ENCODE peak calls at places on chromosomes 1 and 21, in ten cellular contexts. One of them, this sample, is unnamed.

GRCh38 chr1:187685338-187685737 is 856.6 kb downstream of the PLA2G4A start:
- DNase-seq in activated T-cell treated with anti-CD3 and anti-CD28 coated beads, Interleukin-2, amount 50 U/mL, for 72 hours: no peak
- DNase-seq in pancreas: no peak
- DNase-seq in iris pigment epithelial cell: peak
- DNase-seq in brain microvascular endothelial cell: peak
- DNase-seq in fibroblast of the conjunctiva: peak
- DNase-seq in AG20443: no peak
- DNase-seq in NCI-H1417: no peak
- DNase-seq in CD8-positive, alpha-beta memory T cell: no peak
- DNase-seq in NCI-H524: no peak
- DNase-seq in this sample: no peak

GRCh38 chr1:72202761-72203160 is 79.6 kb downstream of the NEGR1 start:
- DNase-seq in NCI-H1417: no peak
- DNase-seq in brain microvascular endothelial cell: no peak
- DNase-seq in AG20443: no peak
- DNase-seq in NCI-H524: no peak
- DNase-seq in CD8-positive, alpha-beta memory T cell: no peak
- DNase-seq in fibroblast of the conjunctiva: no peak
- DNase-seq in pancreas: no peak
- DNase-seq in iris pigment epithelial cell: peak
- DNase-seq in activated T-cell treated with anti-CD3 and anti-CD28 coated beads, Interleukin-2, amount 50 U/mL, for 72 hours: no peak
- DNase-seq in this sample: no peak

GRCh38 chr1:41580021-41580420 is 95.5 kb upstream of the EDN2 start:
- DNase-seq in NCI-H524: peak
- DNase-seq in fibroblast of the conjunctiva: no peak
- DNase-seq in AG20443: no peak
- DNase-seq in pancreas: no peak
- DNase-seq in CD8-positive, alpha-beta memory T cell: no peak
- DNase-seq in iris pigment epithelial cell: no peak
- DNase-seq in brain microvascular endothelial cell: no peak
- DNase-seq in NCI-H1417: no peak
- DNase-seq in activated T-cell treated with anti-CD3 and anti-CD28 coated beads, Interleukin-2, amount 50 U/mL, for 72 hours: no peak
- DNase-seq in this sample: no peak

GRCh38 chr1:101520302-101520701 is 283.5 kb downstream of the S1PR1 start:
- DNase-seq in AG20443: peak
- DNase-seq in NCI-H1417: peak
- DNase-seq in activated T-cell treated with anti-CD3 and anti-CD28 coated beads, Interleukin-2, amount 50 U/mL, for 72 hours: peak
- DNase-seq in NCI-H524: peak
- DNase-seq in fibroblast of the conjunctiva: peak
- DNase-seq in CD8-positive, alpha-beta memory T cell: peak
- DNase-seq in pancreas: no peak
- DNase-seq in iris pigment epithelial cell: peak
- DNase-seq in brain microvascular endothelial cell: peak
- DNase-seq in this sample: no peak

GRCh38 chr1:10733967-10734366 is 62.5 kb downstream of the CASZ1 start:
- DNase-seq in iris pigment epithelial cell: no peak
- DNase-seq in brain microvascular endothelial cell: no peak
- DNase-seq in fibroblast of the conjunctiva: no peak
- DNase-seq in pancreas: no peak
- DNase-seq in CD8-positive, alpha-beta memory T cell: no peak
- DNase-seq in NCI-H524: peak
- DNase-seq in NCI-H1417: peak
- DNase-seq in activated T-cell treated with anti-CD3 and anti-CD28 coated beads, Interleukin-2, amount 50 U/mL, for 72 hours: peak
- DNase-seq in AG20443: no peak
- DNase-seq in this sample: no peak

GRCh38 chr1:53047737-53048344 is 14.2 kb upstream of the PODN start:
- DNase-seq in NCI-H1417: peak
- DNase-seq in CD8-positive, alpha-beta memory T cell: no peak
- DNase-seq in brain microvascular endothelial cell: peak
- DNase-seq in pancreas: no peak
- DNase-seq in fibroblast of the conjunctiva: no peak
- DNase-seq in activated T-cell treated with anti-CD3 and anti-CD28 coated beads, Interleukin-2, amount 50 U/mL, for 72 hours: no peak
- DNase-seq in iris pigment epithelial cell: peak
- DNase-seq in AG20443: no peak
- DNase-seq in NCI-H524: no peak
- DNase-seq in this sample: no peak

GRCh38 chr1:43605761-43606160 is 44.2 kb upstream of the KDM4A start:
- DNase-seq in fibroblast of the conjunctiva: no peak
- DNase-seq in activated T-cell treated with anti-CD3 and anti-CD28 coated beads, Interleukin-2, amount 50 U/mL, for 72 hours: no peak
- DNase-seq in NCI-H524: no peak
- DNase-seq in iris pigment epithelial cell: peak
- DNase-seq in pancreas: no peak
- DNase-seq in NCI-H1417: no peak
- DNase-seq in CD8-positive, alpha-beta memory T cell: no peak
- DNase-seq in brain microvascular endothelial cell: no peak
- DNase-seq in AG20443: peak
- DNase-seq in this sample: no peak

GRCh38 chr1:155269381-155269780 is 3.9 kb downstream of the CLK2 start:
- DNase-seq in activated T-cell treated with anti-CD3 and anti-CD28 coated beads, Interleukin-2, amount 50 U/mL, for 72 hours: no peak
- DNase-seq in NCI-H1417: no peak
- DNase-seq in CD8-positive, alpha-beta memory T cell: no peak
- DNase-seq in AG20443: no peak
- DNase-seq in brain microvascular endothelial cell: no peak
- DNase-seq in fibroblast of the conjunctiva: no peak
- DNase-seq in NCI-H524: no peak
- DNase-seq in pancreas: no peak
- DNase-seq in iris pigment epithelial cell: no peak
- DNase-seq in this sample: no peak

GRCh38 chr1:76141898-76142297 is 67.4 kb downstream of the ST6GALNAC3 start:
- DNase-seq in iris pigment epithelial cell: no peak
- DNase-seq in activated T-cell treated with anti-CD3 and anti-CD28 coated beads, Interleukin-2, amount 50 U/mL, for 72 hours: no peak
- DNase-seq in NCI-H524: no peak
- DNase-seq in fibroblast of the conjunctiva: no peak
- DNase-seq in brain microvascular endothelial cell: no peak
- DNase-seq in pancreas: no peak
- DNase-seq in AG20443: no peak
- DNase-seq in NCI-H1417: no peak
- DNase-seq in CD8-positive, alpha-beta memory T cell: no peak
- DNase-seq in this sample: no peak

GRCh38 chr1:28591708-28592313 is at the start of gene RAB42:
- DNase-seq in NCI-H1417: no peak
- DNase-seq in activated T-cell treated with anti-CD3 and anti-CD28 coated beads, Interleukin-2, amount 50 U/mL, for 72 hours: peak
- DNase-seq in AG20443: peak
- DNase-seq in brain microvascular endothelial cell: no peak
- DNase-seq in iris pigment epithelial cell: no peak
- DNase-seq in NCI-H524: peak
- DNase-seq in pancreas: no peak
- DNase-seq in CD8-positive, alpha-beta memory T cell: no peak
- DNase-seq in fibroblast of the conjunctiva: no peak
- DNase-seq in this sample: peak

GRCh38 chr1:59856725-59857338 is 42.1 kb downstream of the HOOK1 start:
- DNase-seq in pancreas: peak
- DNase-seq in fibroblast of the conjunctiva: no peak
- DNase-seq in iris pigment epithelial cell: no peak
- DNase-seq in brain microvascular endothelial cell: no peak
- DNase-seq in AG20443: no peak
- DNase-seq in CD8-positive, alpha-beta memory T cell: no peak
- DNase-seq in NCI-H1417: no peak
- DNase-seq in NCI-H524: no peak
- DNase-seq in activated T-cell treated with anti-CD3 and anti-CD28 coated beads, Interleukin-2, amount 50 U/mL, for 72 hours: no peak
- DNase-seq in this sample: peak

GRCh38 chr1:39288735-39289465 is 84.4 kb downstream of the MACF1 start:
- DNase-seq in brain microvascular endothelial cell: peak
- DNase-seq in activated T-cell treated with anti-CD3 and anti-CD28 coated beads, Interleukin-2, amount 50 U/mL, for 72 hours: no peak
- DNase-seq in fibroblast of the conjunctiva: no peak
- DNase-seq in NCI-H1417: no peak
- DNase-seq in AG20443: no peak
- DNase-seq in NCI-H524: no peak
- DNase-seq in iris pigment epithelial cell: peak
- DNase-seq in CD8-positive, alpha-beta memory T cell: no peak
- DNase-seq in pancreas: no peak
- DNase-seq in this sample: no peak

GRCh38 chr1:168734271-168734670 is 5.3 kb upstream of the DPT start:
- DNase-seq in NCI-H1417: no peak
- DNase-seq in activated T-cell treated with anti-CD3 and anti-CD28 coated beads, Interleukin-2, amount 50 U/mL, for 72 hours: no peak
- DNase-seq in AG20443: no peak
- DNase-seq in NCI-H524: no peak
- DNase-seq in pancreas: no peak
- DNase-seq in iris pigment epithelial cell: no peak
- DNase-seq in fibroblast of the conjunctiva: no peak
- DNase-seq in brain microvascular endothelial cell: no peak
- DNase-seq in CD8-positive, alpha-beta memory T cell: no peak
- DNase-seq in this sample: peak

GRCh38 chr21:45420061-45420521 is 15.1 kb downstream of the COL18A1 start:
- DNase-seq in NCI-H524: no peak
- DNase-seq in activated T-cell treated with anti-CD3 and anti-CD28 coated beads, Interleukin-2, amount 50 U/mL, for 72 hours: no peak
- DNase-seq in iris pigment epithelial cell: no peak
- DNase-seq in CD8-positive, alpha-beta memory T cell: no peak
- DNase-seq in NCI-H1417: peak
- DNase-seq in pancreas: no peak
- DNase-seq in brain microvascular endothelial cell: no peak
- DNase-seq in fibroblast of the conjunctiva: no peak
- DNase-seq in AG20443: no peak
- DNase-seq in this sample: no peak

GRCh38 chr1:6911974-6912373 is 126.7 kb downstream of the CAMTA1 start:
- DNase-seq in NCI-H1417: no peak
- DNase-seq in NCI-H524: no peak
- DNase-seq in iris pigment epithelial cell: peak
- DNase-seq in CD8-positive, alpha-beta memory T cell: no peak
- DNase-seq in activated T-cell treated with anti-CD3 and anti-CD28 coated beads, Interleukin-2, amount 50 U/mL, for 72 hours: no peak
- DNase-seq in fibroblast of the conjunctiva: peak
- DNase-seq in pancreas: no peak
- DNase-seq in brain microvascular endothelial cell: no peak
- DNase-seq in AG20443: no peak
- DNase-seq in this sample: no peak

GRCh38 chr1:114470681-114471080 is 40.3 kb downstream of the TRIM33 start:
- DNase-seq in activated T-cell treated with anti-CD3 and anti-CD28 coated beads, Interleukin-2, amount 50 U/mL, for 72 hours: no peak
- DNase-seq in pancreas: no peak
- DNase-seq in AG20443: no peak
- DNase-seq in iris pigment epithelial cell: no peak
- DNase-seq in brain microvascular endothelial cell: no peak
- DNase-seq in fibroblast of the conjunctiva: no peak
- DNase-seq in CD8-positive, alpha-beta memory T cell: no peak
- DNase-seq in NCI-H524: no peak
- DNase-seq in NCI-H1417: no peak
- DNase-seq in this sample: no peak

GRCh38 chr1:96473791-96474452 is 247.7 kb upstream of the PTBP2 start:
- DNase-seq in AG20443: peak
- DNase-seq in fibroblast of the conjunctiva: no peak
- DNase-seq in NCI-H524: no peak
- DNase-seq in NCI-H1417: no peak
- DNase-seq in CD8-positive, alpha-beta memory T cell: no peak
- DNase-seq in activated T-cell treated with anti-CD3 and anti-CD28 coated beads, Interleukin-2, amount 50 U/mL, for 72 hours: no peak
- DNase-seq in brain microvascular endothelial cell: peak
- DNase-seq in pancreas: no peak
- DNase-seq in iris pigment epithelial cell: peak
- DNase-seq in this sample: no peak

GRCh38 chr1:221097479-221098281 is 218.4 kb downstream of the HLX start:
- DNase-seq in pancreas: no peak
- DNase-seq in CD8-positive, alpha-beta memory T cell: no peak
- DNase-seq in iris pigment epithelial cell: peak
- DNase-seq in activated T-cell treated with anti-CD3 and anti-CD28 coated beads, Interleukin-2, amount 50 U/mL, for 72 hours: no peak
- DNase-seq in brain microvascular endothelial cell: peak
- DNase-seq in NCI-H1417: no peak
- DNase-seq in AG20443: peak
- DNase-seq in NCI-H524: no peak
- DNase-seq in fibroblast of the conjunctiva: peak
- DNase-seq in this sample: no peak

GRCh38 chr21:45763506-45763905 is 120.0 kb downstream of the PCBP3 start:
- DNase-seq in NCI-H524: no peak
- DNase-seq in fibroblast of the conjunctiva: no peak
- DNase-seq in iris pigment epithelial cell: no peak
- DNase-seq in pancreas: no peak
- DNase-seq in brain microvascular endothelial cell: no peak
- DNase-seq in activated T-cell treated with anti-CD3 and anti-CD28 coated beads, Interleukin-2, amount 50 U/mL, for 72 hours: no peak
- DNase-seq in CD8-positive, alpha-beta memory T cell: no peak
- DNase-seq in NCI-H1417: no peak
- DNase-seq in AG20443: no peak
- DNase-seq in this sample: no peak

GRCh38 chr1:53175302-53175913 is 21.2 kb upstream of the CPT2 start:
- DNase-seq in brain microvascular endothelial cell: no peak
- DNase-seq in activated T-cell treated with anti-CD3 and anti-CD28 coated beads, Interleukin-2, amount 50 U/mL, for 72 hours: no peak
- DNase-seq in NCI-H1417: no peak
- DNase-seq in fibroblast of the conjunctiva: no peak
- DNase-seq in NCI-H524: no peak
- DNase-seq in pancreas: no peak
- DNase-seq in iris pigment epithelial cell: no peak
- DNase-seq in CD8-positive, alpha-beta memory T cell: no peak
- DNase-seq in AG20443: peak
- DNase-seq in this sample: no peak

GRCh38 chr1:15107052-15107687 is 46.4 kb upstream of the TMEM51 start:
- DNase-seq in iris pigment epithelial cell: no peak
- DNase-seq in fibroblast of the conjunctiva: no peak
- DNase-seq in brain microvascular endothelial cell: no peak
- DNase-seq in NCI-H1417: no peak
- DNase-seq in activated T-cell treated with anti-CD3 and anti-CD28 coated beads, Interleukin-2, amount 50 U/mL, for 72 hours: no peak
- DNase-seq in CD8-positive, alpha-beta memory T cell: no peak
- DNase-seq in AG20443: no peak
- DNase-seq in NCI-H524: no peak
- DNase-seq in pancreas: no peak
- DNase-seq in this sample: no peak

GRCh38 chr1:227883073-227883520 is 64.6 kb downstream of the WNT9A start:
- DNase-seq in fibroblast of the conjunctiva: no peak
- DNase-seq in NCI-H1417: no peak
- DNase-seq in pancreas: no peak
- DNase-seq in AG20443: no peak
- DNase-seq in activated T-cell treated with anti-CD3 and anti-CD28 coated beads, Interleukin-2, amount 50 U/mL, for 72 hours: no peak
- DNase-seq in NCI-H524: no peak
- DNase-seq in iris pigment epithelial cell: no peak
- DNase-seq in CD8-positive, alpha-beta memory T cell: no peak
- DNase-seq in brain microvascular endothelial cell: no peak
- DNase-seq in this sample: peak

GRCh38 chr1:30476911-30477459 is 246.4 kb downstream of the MATN1 start:
- DNase-seq in fibroblast of the conjunctiva: no peak
- DNase-seq in NCI-H1417: no peak
- DNase-seq in activated T-cell treated with anti-CD3 and anti-CD28 coated beads, Interleukin-2, amount 50 U/mL, for 72 hours: no peak
- DNase-seq in NCI-H524: no peak
- DNase-seq in iris pigment epithelial cell: no peak
- DNase-seq in brain microvascular endothelial cell: no peak
- DNase-seq in AG20443: no peak
- DNase-seq in CD8-positive, alpha-beta memory T cell: no peak
- DNase-seq in pancreas: no peak
- DNase-seq in this sample: no peak

GRCh38 chr1:234977891-234978396 is 150.7 kb downstream of the TOMM20 start:
- DNase-seq in pancreas: no peak
- DNase-seq in fibroblast of the conjunctiva: no peak
- DNase-seq in iris pigment epithelial cell: no peak
- DNase-seq in AG20443: no peak
- DNase-seq in brain microvascular endothelial cell: no peak
- DNase-seq in NCI-H1417: peak
- DNase-seq in NCI-H524: no peak
- DNase-seq in activated T-cell treated with anti-CD3 and anti-CD28 coated beads, Interleukin-2, amount 50 U/mL, for 72 hours: no peak
- DNase-seq in CD8-positive, alpha-beta memory T cell: no peak
- DNase-seq in this sample: no peak